ENCODE peak calls at places on chromosomes 13 and 19, in ten cellular contexts. E, T, K, H, G, F, Y, V, M and C are unnamed samples.

GRCh38 chr19:51788936-51789795 is 5.8 kb upstream of the FPR3 start:
- DNase-seq in E (no peak), T (peak; percentile 18), K (no peak), H (no peak), G (no peak), F (no peak), Y (no peak), V (no peak), M (no peak), C (no peak)

GRCh38 chr19:16814526-16815100 is 14.6 kb upstream of the SIN3B start:
- DNase-seq in E (peak; percentile 46), T (no peak), K (no peak), H (no peak), G (no peak), F (no peak), Y (no peak), V (no peak), M (no peak), C (no peak)

GRCh38 chr13:109655206-109655600 is 131.2 kb downstream of the IRS2 start:
- DNase-seq in E (no peak), T (peak; percentile 27), K (no peak), H (no peak), G (no peak), F (no peak), Y (no peak), V (no peak), M (no peak), C (no peak)

GRCh38 chr13:44884076-44884729 is 105.1 kb downstream of the NUFIP1 start:
- DNase-seq in E (peak; percentile 86), T (peak; percentile 86), K (no peak), H (no peak), G (no peak), F (no peak), Y (no peak), V (no peak), M (no peak), C (no peak)

GRCh38 chr19:31279436-31279765 is 69.8 kb downstream of the TSHZ3 start:
- DNase-seq in E (no peak), T (no peak), K (no peak), H (no peak), G (no peak), F (no peak), Y (no peak), V (no peak), M (no peak), C (no peak)

GRCh38 chr19:7657047-7657779 is 11.6 kb upstream of the RETN start:
- DNase-seq in E (no peak), T (no peak), K (no peak), H (no peak), G (no peak), F (no peak), Y (peak; percentile 44), V (no peak), M (no peak), C (no peak)

GRCh38 chr19:1455336-1456120 is 5.6 kb downstream of the APC2 start:
- DNase-seq in E (peak; percentile 30), T (peak; percentile 79), K (peak; percentile 72), H (no peak), G (no peak), F (peak; percentile 88), Y (peak; percentile 75), V (no peak), M (peak; percentile 96), C (peak; percentile 88)

GRCh38 chr19:31913103-31913710 is 432.2 kb upstream of the ZNF507 start:
- DNase-seq in E (no peak), T (no peak), K (no peak), H (no peak), G (no peak), F (no peak), Y (no peak), V (no peak), M (no peak), C (no peak)

GRCh38 chr19:512548-513365 is 5.5 kb downstream of the TPGS1 start:
- DNase-seq in E (no peak), T (no peak), K (peak; percentile 63), H (no peak), G (no peak), F (no peak), Y (no peak), V (no peak), M (no peak), C (no peak)

GRCh38 chr13:64332048-64332447 is 2898.1 kb downstream of the PCDH9 start:
- DNase-seq in E (peak; percentile 10), T (no peak), K (no peak), H (no peak), G (no peak), F (no peak), Y (no peak), V (no peak), M (no peak), C (peak; percentile 51)

GRCh38 chr13:27288397-27288796 is 17.8 kb downstream of the RASL11A start:
- DNase-seq in E (no peak), T (no peak), K (no peak), H (no peak), G (no peak), F (no peak), Y (no peak), V (no peak), M (no peak), C (no peak)

GRCh38 chr19:46513461-46514236 is 18.0 kb upstream of the PNMA8B start:
- DNase-seq in E (peak; percentile 51), T (peak; percentile 93), K (peak; percentile 97), H (peak; percentile 31), G (peak; percentile 62), F (peak; percentile 94), Y (peak; percentile 89), V (peak; percentile 94), M (peak; percentile 83), C (peak; percentile 90)

GRCh38 chr19:1492474-1493006 is 1.6 kb downstream of the REEP6 start:
- DNase-seq in E (no peak), T (no peak), K (no peak), H (no peak), G (no peak), F (no peak), Y (no peak), V (no peak), M (peak; percentile 43), C (no peak)

GRCh38 chr19:3687774-3688706 is 12.2 kb downstream of the PIP5K1C start:
- DNase-seq in E (no peak), T (no peak), K (peak; percentile 41), H (no peak), G (no peak), F (peak; percentile 59), Y (peak; percentile 51), V (no peak), M (no peak), C (no peak)

GRCh38 chr19:23437901-23438300 is 42.6 kb upstream of the ZNF91 start:
- DNase-seq in E (no peak), T (no peak), K (no peak), H (no peak), G (no peak), F (no peak), Y (no peak), V (no peak), M (peak; percentile 6), C (peak; percentile 10)

GRCh38 chr19:55526216-55527196 is 10.4 kb downstream of the SBK2 start:
- DNase-seq in E (peak; percentile 87), T (peak; percentile 67), K (peak; percentile 48), H (no peak), G (no peak), F (no peak), Y (no peak), V (no peak), M (peak; percentile 75), C (peak; percentile 50)

GRCh38 chr13:31824705-31825512 is 85.6 kb downstream of the RXFP2 start:
- DNase-seq in E (peak; percentile 16), T (peak; percentile 65), K (no peak), H (no peak), G (no peak), F (no peak), Y (no peak), V (no peak), M (peak; percentile 73), C (peak; percentile 25)

GRCh38 chr19:46254776-46255175 is 25.2 kb downstream of the IGFL1 start:
- DNase-seq in E (no peak), T (no peak), K (no peak), H (no peak), G (no peak), F (no peak), Y (no peak), V (no peak), M (peak; percentile 62), C (no peak)

GRCh38 chr13:114119196-114119595 is 13.2 kb downstream of the RASA3 start:
- DNase-seq in E (peak; percentile 95), T (peak; percentile 91), K (peak; percentile 59), H (no peak), G (no peak), F (peak; percentile 74), Y (no peak), V (peak; percentile 70), M (peak; percentile 75), C (no peak)

GRCh38 chr19:55156202-55157063 is 1.1 kb downstream of the TNNI3 start:
- DNase-seq in E (peak; percentile 44), T (peak; percentile 65), K (peak; percentile 93), H (no peak), G (peak; percentile 0), F (peak; percentile 96), Y (peak; percentile 45), V (no peak), M (peak; percentile 96), C (peak; percentile 93)